ENCODE peak calls at places on chromosomes 16 and 17, in ten cellular contexts. One of them, this sample, is unnamed.

GRCh38 chr17:72465191-72466024 is 344.6 kb downstream of the SOX9 start:
- DNase-seq in Calu3: peak; percentile 86
- DNase-seq in WTC11: no peak
- DNase-seq in brain microvascular endothelial cell: peak; percentile 94
- DNase-seq in omental fat pad: no peak
- DNase-seq in transverse colon: peak; percentile 77
- DNase-seq in DND-41: no peak
- DNase-seq in CD4-positive, alpha-beta T cell: no peak
- DNase-seq in neural progenitor cell: no peak
- DNase-seq in fibroblast of lung: peak; percentile 88
- DNase-seq in this sample: no peak

GRCh38 chr16:4682616-4683254 is 10.6 kb upstream of the NUDT16L1 start:
- DNase-seq in Calu3: no peak
- DNase-seq in WTC11: peak; percentile 86
- DNase-seq in brain microvascular endothelial cell: peak; percentile 14
- DNase-seq in omental fat pad: no peak
- DNase-seq in transverse colon: no peak
- DNase-seq in DND-41: peak; percentile 43
- DNase-seq in CD4-positive, alpha-beta T cell: peak; percentile 29
- DNase-seq in neural progenitor cell: peak; percentile 78
- DNase-seq in fibroblast of lung: peak; percentile 37
- DNase-seq in this sample: peak; percentile 81

GRCh38 chr16:59046335-59046734 is 312.2 kb upstream of the GOT2 start:
- DNase-seq in Calu3: no peak
- DNase-seq in WTC11: no peak
- DNase-seq in brain microvascular endothelial cell: no peak
- DNase-seq in omental fat pad: no peak
- DNase-seq in transverse colon: no peak
- DNase-seq in DND-41: no peak
- DNase-seq in CD4-positive, alpha-beta T cell: no peak
- DNase-seq in neural progenitor cell: no peak
- DNase-seq in fibroblast of lung: peak; percentile 6
- DNase-seq in this sample: no peak

GRCh38 chr16:77531741-77532140 is 96.9 kb upstream of the ADAMTS18 start:
- DNase-seq in Calu3: no peak
- DNase-seq in WTC11: no peak
- DNase-seq in brain microvascular endothelial cell: peak; percentile 75
- DNase-seq in omental fat pad: no peak
- DNase-seq in transverse colon: no peak
- DNase-seq in DND-41: no peak
- DNase-seq in CD4-positive, alpha-beta T cell: no peak
- DNase-seq in neural progenitor cell: no peak
- DNase-seq in fibroblast of lung: peak; percentile 17
- DNase-seq in this sample: no peak

GRCh38 chr17:48773245-48773644 is 43.8 kb downstream of the TTLL6 start:
- DNase-seq in Calu3: no peak
- DNase-seq in WTC11: no peak
- DNase-seq in brain microvascular endothelial cell: no peak
- DNase-seq in omental fat pad: no peak
- DNase-seq in transverse colon: no peak
- DNase-seq in DND-41: no peak
- DNase-seq in CD4-positive, alpha-beta T cell: no peak
- DNase-seq in neural progenitor cell: no peak
- DNase-seq in fibroblast of lung: no peak
- DNase-seq in this sample: no peak

GRCh38 chr17:5707482-5707881 is 123.2 kb upstream of the NLRP1 start:
- DNase-seq in Calu3: no peak
- DNase-seq in WTC11: no peak
- DNase-seq in brain microvascular endothelial cell: no peak
- DNase-seq in omental fat pad: no peak
- DNase-seq in transverse colon: no peak
- DNase-seq in DND-41: no peak
- DNase-seq in CD4-positive, alpha-beta T cell: no peak
- DNase-seq in neural progenitor cell: no peak
- DNase-seq in fibroblast of lung: no peak
- DNase-seq in this sample: peak; percentile 23

GRCh38 chr17:57432507-57433277 is 176.4 kb downstream of the MSI2 start:
- DNase-seq in Calu3: no peak
- DNase-seq in WTC11: no peak
- DNase-seq in brain microvascular endothelial cell: no peak
- DNase-seq in omental fat pad: no peak
- DNase-seq in transverse colon: no peak
- DNase-seq in DND-41: no peak
- DNase-seq in CD4-positive, alpha-beta T cell: no peak
- DNase-seq in neural progenitor cell: no peak
- DNase-seq in fibroblast of lung: no peak
- DNase-seq in this sample: peak; percentile 57

GRCh38 chr16:22685162-22685830 is 128.7 kb upstream of the HS3ST2 start:
- DNase-seq in Calu3: no peak
- DNase-seq in WTC11: no peak
- DNase-seq in brain microvascular endothelial cell: no peak
- DNase-seq in omental fat pad: no peak
- DNase-seq in transverse colon: peak; percentile 59
- DNase-seq in DND-41: no peak
- DNase-seq in CD4-positive, alpha-beta T cell: no peak
- DNase-seq in neural progenitor cell: no peak
- DNase-seq in fibroblast of lung: peak; percentile 22
- DNase-seq in this sample: peak; percentile 26

GRCh38 chr17:83115202-83115651 is 35.8 kb downstream of the METRNL start:
- DNase-seq in Calu3: no peak
- DNase-seq in WTC11: no peak
- DNase-seq in brain microvascular endothelial cell: no peak
- DNase-seq in omental fat pad: no peak
- DNase-seq in transverse colon: no peak
- DNase-seq in DND-41: no peak
- DNase-seq in CD4-positive, alpha-beta T cell: no peak
- DNase-seq in neural progenitor cell: no peak
- DNase-seq in fibroblast of lung: no peak
- DNase-seq in this sample: no peak

GRCh38 chr16:67833035-67833417 is 9.1 kb upstream of the THAP11 start:
- DNase-seq in Calu3: no peak
- DNase-seq in WTC11: no peak
- DNase-seq in brain microvascular endothelial cell: peak; percentile 60
- DNase-seq in omental fat pad: no peak
- DNase-seq in transverse colon: no peak
- DNase-seq in DND-41: no peak
- DNase-seq in CD4-positive, alpha-beta T cell: no peak
- DNase-seq in neural progenitor cell: no peak
- DNase-seq in fibroblast of lung: peak; percentile 43
- DNase-seq in this sample: no peak

GRCh38 chr16:47848481-47849109 is 307.2 kb downstream of the ABCC12 start:
- DNase-seq in Calu3: no peak
- DNase-seq in WTC11: no peak
- DNase-seq in brain microvascular endothelial cell: peak; percentile 38
- DNase-seq in omental fat pad: no peak
- DNase-seq in transverse colon: no peak
- DNase-seq in DND-41: no peak
- DNase-seq in CD4-positive, alpha-beta T cell: no peak
- DNase-seq in neural progenitor cell: peak; percentile 65
- DNase-seq in fibroblast of lung: peak; percentile 2
- DNase-seq in this sample: no peak

GRCh38 chr16:82583415-82583814 is 43.4 kb upstream of the CDH13 start:
- DNase-seq in Calu3: no peak
- DNase-seq in WTC11: no peak
- DNase-seq in brain microvascular endothelial cell: no peak
- DNase-seq in omental fat pad: no peak
- DNase-seq in transverse colon: no peak
- DNase-seq in DND-41: no peak
- DNase-seq in CD4-positive, alpha-beta T cell: no peak
- DNase-seq in neural progenitor cell: no peak
- DNase-seq in fibroblast of lung: no peak
- DNase-seq in this sample: no peak

GRCh38 chr16:89393731-89394406 is 96.5 kb downstream of the ANKRD11 start:
- DNase-seq in Calu3: no peak
- DNase-seq in WTC11: no peak
- DNase-seq in brain microvascular endothelial cell: no peak
- DNase-seq in omental fat pad: no peak
- DNase-seq in transverse colon: no peak
- DNase-seq in DND-41: no peak
- DNase-seq in CD4-positive, alpha-beta T cell: no peak
- DNase-seq in neural progenitor cell: no peak
- DNase-seq in fibroblast of lung: no peak
- DNase-seq in this sample: no peak

GRCh38 chr17:74981979-74982662 is 5.3 kb upstream of the CDR2L start:
- DNase-seq in Calu3: peak; percentile 87
- DNase-seq in WTC11: peak; percentile 86
- DNase-seq in brain microvascular endothelial cell: peak; percentile 43
- DNase-seq in omental fat pad: no peak
- DNase-seq in transverse colon: peak; percentile 77
- DNase-seq in DND-41: peak; percentile 83
- DNase-seq in CD4-positive, alpha-beta T cell: peak; percentile 72
- DNase-seq in neural progenitor cell: peak; percentile 95
- DNase-seq in fibroblast of lung: peak; percentile 42
- DNase-seq in this sample: peak; percentile 80
- TF ChIP-seq CTCF in Calu3: no peak
- TF ChIP-seq CTCF in WTC11: no peak
- TF ChIP-seq CTCF in brain microvascular endothelial cell: no peak
- TF ChIP-seq CTCF in omental fat pad: no peak
- TF ChIP-seq CTCF in transverse colon: no peak
- TF ChIP-seq CTCF in DND-41: peak; percentile 17
- TF ChIP-seq CTCF in CD4-positive, alpha-beta T cell: no peak
- TF ChIP-seq CTCF in neural progenitor cell: peak; percentile 16
- TF ChIP-seq CTCF in fibroblast of lung: peak; percentile 6
- TF ChIP-seq CTCF in this sample: no peak

GRCh38 chr16:24540575-24541240 is 1.3 kb downstream of the RBBP6 start:
- DNase-seq in Calu3: peak; percentile 4
- DNase-seq in WTC11: no peak
- DNase-seq in brain microvascular endothelial cell: no peak
- DNase-seq in omental fat pad: no peak
- DNase-seq in transverse colon: no peak
- DNase-seq in DND-41: peak; percentile 40
- DNase-seq in CD4-positive, alpha-beta T cell: no peak
- DNase-seq in neural progenitor cell: peak; percentile 36
- DNase-seq in fibroblast of lung: no peak
- DNase-seq in this sample: peak; percentile 21

GRCh38 chr16:24539850-24540484 is 601 bp downstream of the RBBP6 start:
- DNase-seq in Calu3: peak; percentile 64
- DNase-seq in WTC11: no peak
- DNase-seq in brain microvascular endothelial cell: no peak
- DNase-seq in omental fat pad: no peak
- DNase-seq in transverse colon: peak; percentile 69
- DNase-seq in DND-41: peak; percentile 47
- DNase-seq in CD4-positive, alpha-beta T cell: no peak
- DNase-seq in neural progenitor cell: peak; percentile 52
- DNase-seq in fibroblast of lung: peak; percentile 47
- DNase-seq in this sample: peak; percentile 67

GRCh38 chr16:24537474-24538337 is 1.7 kb upstream of the RBBP6 start:
- DNase-seq in Calu3: no peak
- DNase-seq in WTC11: no peak
- DNase-seq in brain microvascular endothelial cell: no peak
- DNase-seq in omental fat pad: no peak
- DNase-seq in transverse colon: no peak
- DNase-seq in DND-41: no peak
- DNase-seq in CD4-positive, alpha-beta T cell: no peak
- DNase-seq in neural progenitor cell: no peak
- DNase-seq in fibroblast of lung: no peak
- DNase-seq in this sample: no peak

GRCh38 chr16:24539295-24539849 is at the start of gene RBBP6:
- DNase-seq in Calu3: peak; percentile 97
- DNase-seq in WTC11: peak; percentile 94
- DNase-seq in brain microvascular endothelial cell: peak; percentile 93
- DNase-seq in omental fat pad: peak; percentile 86
- DNase-seq in transverse colon: peak; percentile 95
- DNase-seq in DND-41: peak; percentile 92
- DNase-seq in CD4-positive, alpha-beta T cell: peak; percentile 87
- DNase-seq in neural progenitor cell: peak; percentile 99
- DNase-seq in fibroblast of lung: peak; percentile 97
- DNase-seq in this sample: peak; percentile 95

GRCh38 chr16:24538756-24539294 is 541 bp upstream of the RBBP6 start:
- DNase-seq in Calu3: no peak
- DNase-seq in WTC11: no peak
- DNase-seq in brain microvascular endothelial cell: peak; percentile 84
- DNase-seq in omental fat pad: no peak
- DNase-seq in transverse colon: no peak
- DNase-seq in DND-41: no peak
- DNase-seq in CD4-positive, alpha-beta T cell: no peak
- DNase-seq in neural progenitor cell: no peak
- DNase-seq in fibroblast of lung: no peak
- DNase-seq in this sample: peak; percentile 78
- TF ChIP-seq CTCF in Calu3: no peak
- TF ChIP-seq CTCF in WTC11: no peak
- TF ChIP-seq CTCF in brain microvascular endothelial cell: peak; percentile 26
- TF ChIP-seq CTCF in omental fat pad: no peak
- TF ChIP-seq CTCF in transverse colon: no peak
- TF ChIP-seq CTCF in DND-41: peak; percentile 37
- TF ChIP-seq CTCF in CD4-positive, alpha-beta T cell: no peak
- TF ChIP-seq CTCF in neural progenitor cell: no peak
- TF ChIP-seq CTCF in fibroblast of lung: no peak
- TF ChIP-seq CTCF in this sample: no peak

GRCh38 chr16:7515543-7515942 is 182.9 kb downstream of the RBFOX1 start:
- DNase-seq in Calu3: no peak
- DNase-seq in WTC11: no peak
- DNase-seq in brain microvascular endothelial cell: no peak
- DNase-seq in omental fat pad: no peak
- DNase-seq in transverse colon: no peak
- DNase-seq in DND-41: no peak
- DNase-seq in CD4-positive, alpha-beta T cell: no peak
- DNase-seq in neural progenitor cell: no peak
- DNase-seq in fibroblast of lung: no peak
- DNase-seq in this sample: no peak

GRCh38 chr16:7509919-7510705 is 177.5 kb downstream of the RBFOX1 start:
- DNase-seq in Calu3: no peak
- DNase-seq in WTC11: no peak
- DNase-seq in brain microvascular endothelial cell: no peak
- DNase-seq in omental fat pad: no peak
- DNase-seq in transverse colon: no peak
- DNase-seq in DND-41: no peak
- DNase-seq in CD4-positive, alpha-beta T cell: no peak
- DNase-seq in neural progenitor cell: no peak
- DNase-seq in fibroblast of lung: no peak
- DNase-seq in this sample: no peak

GRCh38 chr16:7511549-7512260 is 179.1 kb downstream of the RBFOX1 start:
- DNase-seq in Calu3: no peak
- DNase-seq in WTC11: no peak
- DNase-seq in brain microvascular endothelial cell: no peak
- DNase-seq in omental fat pad: no peak
- DNase-seq in transverse colon: no peak
- DNase-seq in DND-41: no peak
- DNase-seq in CD4-positive, alpha-beta T cell: no peak
- DNase-seq in neural progenitor cell: no peak
- DNase-seq in fibroblast of lung: no peak
- DNase-seq in this sample: no peak

GRCh38 chr16:7512503-7512902 is 179.9 kb downstream of the RBFOX1 start:
- DNase-seq in Calu3: no peak
- DNase-seq in WTC11: no peak
- DNase-seq in brain microvascular endothelial cell: no peak
- DNase-seq in omental fat pad: no peak
- DNase-seq in transverse colon: no peak
- DNase-seq in DND-41: no peak
- DNase-seq in CD4-positive, alpha-beta T cell: no peak
- DNase-seq in neural progenitor cell: no peak
- DNase-seq in fibroblast of lung: no peak
- DNase-seq in this sample: no peak

GRCh38 chr16:7513429-7513828 is 180.8 kb downstream of the RBFOX1 start:
- DNase-seq in Calu3: no peak
- DNase-seq in WTC11: peak; percentile 31
- DNase-seq in brain microvascular endothelial cell: no peak
- DNase-seq in omental fat pad: no peak
- DNase-seq in transverse colon: no peak
- DNase-seq in DND-41: peak; percentile 26
- DNase-seq in CD4-positive, alpha-beta T cell: no peak
- DNase-seq in neural progenitor cell: no peak
- DNase-seq in fibroblast of lung: no peak
- DNase-seq in this sample: no peak
- TF ChIP-seq CTCF in Calu3: no peak
- TF ChIP-seq CTCF in WTC11: no peak
- TF ChIP-seq CTCF in brain microvascular endothelial cell: peak; percentile 13
- TF ChIP-seq CTCF in omental fat pad: no peak
- TF ChIP-seq CTCF in transverse colon: no peak
- TF ChIP-seq CTCF in DND-41: peak; percentile 68
- TF ChIP-seq CTCF in CD4-positive, alpha-beta T cell: no peak
- TF ChIP-seq CTCF in neural progenitor cell: peak; percentile 49
- TF ChIP-seq CTCF in fibroblast of lung: no peak
- TF ChIP-seq CTCF in this sample: no peak

GRCh38 chr17:34990921-34991365 is 10.6 kb downstream of the LIG3 start:
- DNase-seq in Calu3: no peak
- DNase-seq in WTC11: no peak
- DNase-seq in brain microvascular endothelial cell: no peak
- DNase-seq in omental fat pad: no peak
- DNase-seq in transverse colon: peak; percentile 38
- DNase-seq in DND-41: no peak
- DNase-seq in CD4-positive, alpha-beta T cell: no peak
- DNase-seq in neural progenitor cell: no peak
- DNase-seq in fibroblast of lung: peak; percentile 48
- DNase-seq in this sample: no peak
- TF ChIP-seq CTCF in Calu3: no peak
- TF ChIP-seq CTCF in WTC11: no peak
- TF ChIP-seq CTCF in brain microvascular endothelial cell: no peak
- TF ChIP-seq CTCF in omental fat pad: no peak
- TF ChIP-seq CTCF in transverse colon: no peak
- TF ChIP-seq CTCF in DND-41: no peak
- TF ChIP-seq CTCF in CD4-positive, alpha-beta T cell: no peak
- TF ChIP-seq CTCF in neural progenitor cell: no peak
- TF ChIP-seq CTCF in fibroblast of lung: no peak
- TF ChIP-seq CTCF in this sample: no peak

This sample was measured in adrenal gland.